ENCODE peak calls at places on chromosome 7, in nine cellular contexts. One of them, this sample, is unnamed.

GRCh38 chr7:380226-380550 is 90.2 kb downstream of the FOXL3 start:
- DNase-seq in HTR-8/SVneo: no peak
- DNase-seq in sigmoid colon: no peak
- DNase-seq in stimulated activated CD4-positive, alpha-beta T cell treated with anti-CD3 and anti-CD28 coated beads, Interleukin-4, amount 100 ng/mL, for 4 hours: no peak
- DNase-seq in AG08395: no peak
- DNase-seq in lower lobe of right lung: no peak
- DNase-seq in brain microvascular endothelial cell: no peak
- DNase-seq in SJCRH30: peak; percentile 31
- DNase-seq in neural progenitor cell: peak; percentile 74
- DNase-seq in this sample: no peak

GRCh38 chr7:122643248-122643647 is 55.7 kb downstream of the RNF133 start:
- DNase-seq in SJCRH30: no peak
- DNase-seq in AG08395: no peak
- DNase-seq in HTR-8/SVneo: no peak
- DNase-seq in stimulated activated CD4-positive, alpha-beta T cell treated with anti-CD3 and anti-CD28 coated beads, Interleukin-4, amount 100 ng/mL, for 4 hours: no peak
- DNase-seq in neural progenitor cell: no peak
- DNase-seq in brain microvascular endothelial cell: no peak
- DNase-seq in lower lobe of right lung: no peak
- DNase-seq in sigmoid colon: no peak
- DNase-seq in this sample: no peak

GRCh38 chr7:98238976-98239375 is 13.1 kb downstream of the TECPR1 start:
- DNase-seq in stimulated activated CD4-positive, alpha-beta T cell treated with anti-CD3 and anti-CD28 coated beads, Interleukin-4, amount 100 ng/mL, for 4 hours: no peak
- DNase-seq in neural progenitor cell: no peak
- DNase-seq in lower lobe of right lung: no peak
- DNase-seq in AG08395: no peak
- DNase-seq in SJCRH30: no peak
- DNase-seq in brain microvascular endothelial cell: peak; percentile 86
- DNase-seq in HTR-8/SVneo: no peak
- DNase-seq in sigmoid colon: no peak
- DNase-seq in this sample: no peak

GRCh38 chr7:4747746-4748145 is 27.7 kb upstream of the AP5Z1 start:
- DNase-seq in brain microvascular endothelial cell: no peak
- DNase-seq in sigmoid colon: no peak
- DNase-seq in neural progenitor cell: no peak
- DNase-seq in stimulated activated CD4-positive, alpha-beta T cell treated with anti-CD3 and anti-CD28 coated beads, Interleukin-4, amount 100 ng/mL, for 4 hours: no peak
- DNase-seq in AG08395: no peak
- DNase-seq in lower lobe of right lung: no peak
- DNase-seq in SJCRH30: no peak
- DNase-seq in HTR-8/SVneo: no peak
- DNase-seq in this sample: no peak

GRCh38 chr7:77328669-77329068 is 87.5 kb downstream of the GSAP start:
- DNase-seq in SJCRH30: no peak
- DNase-seq in HTR-8/SVneo: no peak
- DNase-seq in lower lobe of right lung: no peak
- DNase-seq in sigmoid colon: no peak
- DNase-seq in AG08395: peak; percentile 65
- DNase-seq in brain microvascular endothelial cell: no peak
- DNase-seq in stimulated activated CD4-positive, alpha-beta T cell treated with anti-CD3 and anti-CD28 coated beads, Interleukin-4, amount 100 ng/mL, for 4 hours: no peak
- DNase-seq in neural progenitor cell: no peak
- DNase-seq in this sample: no peak

GRCh38 chr7:127845497-127846214 is 185.6 kb downstream of the LRRC4 start:
- DNase-seq in stimulated activated CD4-positive, alpha-beta T cell treated with anti-CD3 and anti-CD28 coated beads, Interleukin-4, amount 100 ng/mL, for 4 hours: no peak
- DNase-seq in AG08395: no peak
- DNase-seq in SJCRH30: no peak
- DNase-seq in sigmoid colon: no peak
- DNase-seq in brain microvascular endothelial cell: no peak
- DNase-seq in HTR-8/SVneo: no peak
- DNase-seq in lower lobe of right lung: no peak
- DNase-seq in neural progenitor cell: no peak
- DNase-seq in this sample: no peak

GRCh38 chr7:112010994-112011393 is 195.2 kb downstream of the DOCK4 start:
- DNase-seq in stimulated activated CD4-positive, alpha-beta T cell treated with anti-CD3 and anti-CD28 coated beads, Interleukin-4, amount 100 ng/mL, for 4 hours: no peak
- DNase-seq in neural progenitor cell: no peak
- DNase-seq in HTR-8/SVneo: no peak
- DNase-seq in SJCRH30: no peak
- DNase-seq in brain microvascular endothelial cell: no peak
- DNase-seq in AG08395: no peak
- DNase-seq in sigmoid colon: no peak
- DNase-seq in lower lobe of right lung: no peak
- DNase-seq in this sample: no peak

GRCh38 chr7:91644251-91644650 is 236.3 kb downstream of the MTERF1 start:
- DNase-seq in neural progenitor cell: no peak
- DNase-seq in sigmoid colon: no peak
- DNase-seq in stimulated activated CD4-positive, alpha-beta T cell treated with anti-CD3 and anti-CD28 coated beads, Interleukin-4, amount 100 ng/mL, for 4 hours: no peak
- DNase-seq in brain microvascular endothelial cell: no peak
- DNase-seq in HTR-8/SVneo: no peak
- DNase-seq in AG08395: no peak
- DNase-seq in lower lobe of right lung: no peak
- DNase-seq in SJCRH30: no peak
- DNase-seq in this sample: no peak

GRCh38 chr7:82665966-82666507 is 222.5 kb upstream of the CACNA2D1 start:
- DNase-seq in sigmoid colon: no peak
- DNase-seq in neural progenitor cell: no peak
- DNase-seq in lower lobe of right lung: no peak
- DNase-seq in AG08395: no peak
- DNase-seq in brain microvascular endothelial cell: no peak
- DNase-seq in stimulated activated CD4-positive, alpha-beta T cell treated with anti-CD3 and anti-CD28 coated beads, Interleukin-4, amount 100 ng/mL, for 4 hours: no peak
- DNase-seq in SJCRH30: peak; percentile 43
- DNase-seq in HTR-8/SVneo: no peak
- DNase-seq in this sample: no peak

GRCh38 chr7:105006367-105007139 is 7.5 kb upstream of the KMT2E start:
- DNase-seq in HTR-8/SVneo: no peak
- DNase-seq in lower lobe of right lung: no peak
- DNase-seq in neural progenitor cell: no peak
- DNase-seq in SJCRH30: no peak
- DNase-seq in sigmoid colon: no peak
- DNase-seq in stimulated activated CD4-positive, alpha-beta T cell treated with anti-CD3 and anti-CD28 coated beads, Interleukin-4, amount 100 ng/mL, for 4 hours: no peak
- DNase-seq in AG08395: no peak
- DNase-seq in brain microvascular endothelial cell: no peak
- DNase-seq in this sample: no peak